ENCODE peak calls at places on chromosomes 1 and 21, in four cellular contexts. E is foreskin keratinocyte, Z is GM18507, X is kidney tubule cell. W is an unnamed sample.

GRCh38 chr1:20477355-20478071 is 8.5 kb downstream of the CAMK2N1 start:
- DNase-seq in X (no peak), Z (no peak), E (no peak), W (no peak)

GRCh38 chr1:16158025-16158424 is 2.2 kb upstream of the EPHA2 start:
- DNase-seq in X (no peak), E (no peak), Z (no peak), W (no peak)

GRCh38 chr1:87399701-87400100 is 71.0 kb downstream of the LMO4 start:
- DNase-seq in X (no peak), E (no peak), Z (no peak), W (no peak)

GRCh38 chr1:234912541-234913312 is 215.9 kb downstream of the TOMM20 start:
- DNase-seq in E (no peak), Z (no peak), X (peak), W (no peak)

GRCh38 chr1:236064674-236065508 is at the start of gene NID1:
- DNase-seq in X (peak), E (peak), Z (no peak), W (peak)

GRCh38 chr1:109239047-109239579 is 10.2 kb upstream of the CELSR2 start:
- DNase-seq in E (no peak), X (no peak), Z (no peak), W (no peak)

GRCh38 chr1:180131510-180131909 is 23.2 kb upstream of the QSOX1 start:
- DNase-seq in Z (no peak), X (peak), E (peak), W (no peak)

GRCh38 chr1:182317489-182318180 is 74.0 kb downstream of the GLUL start:
- DNase-seq in X (no peak), E (no peak), Z (no peak), W (peak)

GRCh38 chr1:167486090-167486824 is 32.1 kb downstream of the CD247 start:
- DNase-seq in X (no peak), Z (no peak), E (no peak), W (no peak)

GRCh38 chr1:110060034-110060661 is 10.3 kb downstream of the ALX3 start:
- DNase-seq in Z (no peak), E (no peak), X (peak), W (peak)

GRCh38 chr1:8238141-8239038 is 79.5 kb upstream of the SLC45A1 start:
- DNase-seq in Z (no peak), E (no peak), X (peak), W (peak)

GRCh38 chr1:221794079-221794670 is 52.3 kb upstream of the DUSP10 start:
- DNase-seq in X (peak), E (peak), Z (no peak), W (no peak)

GRCh38 chr21:44509539-44509938 is 30.5 kb downstream of the KRTAP10-1 start:
- DNase-seq in E (peak), Z (no peak), X (peak), W (peak)

GRCh38 chr1:115641762-115642167 is at the start of gene VANGL1:
- DNase-seq in Z (peak), X (peak), E (no peak), W (peak)

GRCh38 chr21:45595574-45596295 is 47.8 kb upstream of the PCBP3 start:
- DNase-seq in E (no peak), X (no peak), Z (no peak), W (no peak)

GRCh38 chr1:68442822-68443556 is 6.8 kb downstream of the RPE65 start:
- DNase-seq in E (peak), X (peak), Z (peak), W (peak)